ENCODE peak calls at places on chromosome 12, in four cellular contexts. O is body of pancreas, B is HCT116, P is stomach. W is an unnamed sample.

GRCh38 chr12:80676856-80677255 is 30.6 kb upstream of the MYF6 start:
- DNase-seq in O (no peak), B (no peak), P (no peak), W (no peak)

GRCh38 chr12:113161415-113162016 is 12.0 kb downstream of the CFAP73 start:
- DNase-seq in O (no peak), B (peak; percentile 74), P (no peak), W (no peak)

GRCh38 chr12:95978351-95978750 is 17.8 kb downstream of the HAL start:
- DNase-seq in P (no peak), B (no peak), O (no peak), W (no peak)

GRCh38 chr12:31224768-31225448 is 101.0 kb downstream of the SINHCAF start:
- DNase-seq in B (no peak), O (no peak), P (no peak), W (no peak)

GRCh38 chr12:92010853-92011701 is 134.6 kb downstream of the BTG1 start:
- DNase-seq in O (no peak), P (no peak), B (no peak), W (no peak)

GRCh38 chr12:1474567-1475153 is 119.7 kb downstream of the FBXL14 start:
- DNase-seq in P (no peak), O (no peak), B (peak; percentile 43), W (peak; percentile 91)

GRCh38 chr12:93746572-93747168 is 69.5 kb downstream of the CRADD start:
- DNase-seq in P (no peak), B (no peak), O (no peak), W (no peak)

GRCh38 chr12:76636141-76636692 is 76.6 kb upstream of the OSBPL8 start:
- DNase-seq in B (no peak), O (no peak), P (no peak), W (no peak)

GRCh38 chr12:75964150-75964549 is 67.4 kb downstream of the PHLDA1 start:
- DNase-seq in O (peak; percentile 60), P (peak; percentile 40), B (no peak), W (no peak)

GRCh38 chr12:6553051-6553868 is 2.6 kb downstream of the IFFO1 start:
- DNase-seq in P (no peak), O (no peak), B (no peak), W (peak; percentile 91)

GRCh38 chr12:12441891-12442461 is 85.1 kb downstream of the BORCS5 start:
- DNase-seq in B (no peak), O (no peak), P (no peak), W (no peak)

GRCh38 chr12:49750027-49750977 is 8.9 kb downstream of the TMBIM6 start:
- DNase-seq in B (peak; percentile 54), O (no peak), P (no peak), W (peak; percentile 50)

GRCh38 chr12:109760031-109760929 is 46.7 kb downstream of the FAM222A start:
- DNase-seq in O (peak; percentile 79), P (peak; percentile 89), B (no peak), W (no peak)

GRCh38 chr12:6301721-6302120 is 8.8 kb upstream of the PLEKHG6 start:
- DNase-seq in P (no peak), B (no peak), O (no peak), W (no peak)

GRCh38 chr12:92290881-92291280 is 145.2 kb upstream of the BTG1 start:
- DNase-seq in P (no peak), O (no peak), B (no peak), W (no peak)

GRCh38 chr12:71804505-71804904 is 35.1 kb upstream of the TBC1D15 start:
- DNase-seq in P (no peak), O (no peak), B (no peak), W (no peak)

GRCh38 chr12:4212845-4213244 is 60.7 kb upstream of the CCND2 start:
- DNase-seq in B (no peak), O (no peak), P (no peak), W (no peak)

GRCh38 chr12:45130881-45131281 is 80.0 kb upstream of the DBX2 start:
- DNase-seq in O (peak; percentile 32), B (peak; percentile 63), P (no peak), W (peak; percentile 25)

GRCh38 chr12:16300222-16300621 is 22.7 kb upstream of the SLC15A5 start:
- DNase-seq in O (no peak), B (no peak), P (no peak), W (peak; percentile 39)

GRCh38 chr12:4252595-4252994 is 21.0 kb upstream of the CCND2 start:
- DNase-seq in B (no peak), P (no peak), O (no peak), W (no peak)

DNA sequence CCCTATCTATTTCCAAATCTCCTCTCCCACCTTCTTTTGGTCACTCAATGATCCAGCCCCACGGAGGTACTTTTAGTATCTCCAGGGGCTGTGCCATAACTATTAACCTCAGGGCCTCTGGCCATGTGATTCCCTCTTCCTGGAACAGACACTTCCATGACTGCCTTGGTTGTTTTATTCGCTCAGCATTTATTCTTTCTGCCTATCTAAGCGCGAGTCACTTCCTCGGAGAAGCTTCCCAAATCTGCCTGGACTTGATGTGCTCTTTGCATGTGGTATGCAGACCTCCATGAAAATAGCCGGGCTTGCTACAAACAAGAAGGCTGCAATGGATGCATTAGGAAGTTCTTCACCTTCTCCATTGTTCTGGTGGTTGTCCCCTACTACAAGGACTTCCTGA is 939.0 kb upstream of the TMEM132C start:
- DNase-seq in O (no peak), B (no peak), P (no peak), W (no peak)
- H3K4me3 ChIP-seq in O (no peak overlapping the region), B (no peak overlapping the region), P (no peak overlapping the region), W (no peak overlapping the region)

DNA sequence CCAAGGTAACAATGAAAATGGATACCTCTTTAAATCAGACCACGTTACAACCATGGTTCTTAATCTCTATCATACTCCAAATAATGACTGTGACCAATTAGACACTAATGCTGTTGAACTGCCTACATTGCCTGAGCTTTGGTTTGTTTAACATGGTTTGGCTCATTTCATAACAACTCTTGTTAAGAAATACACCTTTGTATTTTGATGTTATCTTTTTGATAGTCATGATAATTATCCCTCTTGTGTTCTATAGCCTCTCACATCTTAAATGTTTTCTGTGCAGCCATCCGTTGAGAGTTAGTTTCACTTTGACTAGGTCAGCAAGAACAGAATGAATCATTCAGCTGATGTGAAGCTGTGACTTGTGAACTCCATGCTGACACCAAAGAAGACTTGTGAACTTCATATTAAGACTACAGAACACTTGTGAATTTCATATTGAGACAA is 75.5 kb upstream of the RERGL start:
- DNase-seq in O (no peak), B (no peak), P (no peak), W (no peak)
- H3K4me3 ChIP-seq in O (no peak overlapping the region), B (no peak overlapping the region), P (peak overlapping the region; percentile 12), W (no peak overlapping the region)

GRCh38 chr12:123971770-123972447 is 722 bp downstream of the CCDC92 start:
- DNase-seq in P (peak; percentile 38), O (peak; percentile 52), B (no peak), W (no peak)
- H3K4me3 ChIP-seq in P (peak overlapping the region; percentile 95), O (peak overlapping the region; percentile 96), B (peak overlapping the region; percentile 68), W (peak overlapping the region; percentile 78)

DNA sequence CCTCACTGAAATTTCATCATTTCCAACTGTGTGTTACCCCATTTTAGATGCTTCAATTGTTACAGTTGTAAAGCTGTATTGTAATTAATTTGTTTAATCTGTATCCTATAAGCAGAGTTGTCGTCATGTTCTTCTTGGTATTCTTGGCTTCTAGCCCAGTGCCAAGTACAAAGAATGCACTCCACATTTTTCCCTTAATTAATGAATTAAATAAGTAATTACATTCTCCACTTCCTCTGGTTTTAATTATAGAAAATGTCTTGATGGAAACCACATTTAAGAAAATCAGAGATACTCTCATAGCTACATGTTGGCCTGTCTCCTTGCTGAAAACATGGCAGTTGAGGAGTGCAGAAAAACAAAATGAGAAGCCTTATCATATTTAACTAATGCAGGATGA is 749 bp downstream of the DNAI7 start:
- DNase-seq in B (no peak), P (no peak), O (no peak), W (no peak)
- H3K4me3 ChIP-seq in B (no peak overlapping the region), P (peak overlapping the region; percentile 69), O (no peak overlapping the region), W (peak overlapping the region; percentile 73)